ENCODE peak calls at places on chromosomes 16 and 17, in eight cellular contexts. W, F, Q, B, H, C, A and P are unnamed samples.

GRCh38 chr17:21375757-21376584 is at the start of gene KCNJ12:
- DNase-seq in H (peak), F (peak), C (no peak), A (no peak), B (no peak), Q (peak), W (no peak), P (peak)

GRCh38 chr16:75559002-75559401 is 3.0 kb upstream of the TMEM231 start:
- DNase-seq in A (no peak), H (no peak), W (no peak), C (no peak), B (no peak), Q (no peak), F (no peak), P (no peak)

GRCh38 chr17:46758614-46759013 is 59.9 kb downstream of the WNT3 start:
- DNase-seq in C (no peak), B (no peak), W (no peak), Q (no peak), A (no peak), F (no peak), H (peak), P (no peak)

GRCh38 chr17:82385559-82386255 is 14.1 kb downstream of the UTS2R start:
- DNase-seq in F (peak), B (no peak), W (no peak), H (no peak), Q (no peak), A (no peak), C (no peak), P (no peak)

GRCh38 chr17:44733753-44734152 is 25.0 kb upstream of the ADAM11 start:
- DNase-seq in B (no peak), W (no peak), F (no peak), A (no peak), Q (no peak), H (peak), C (no peak), P (peak)

GRCh38 chr17:66982011-66982508 is 17.6 kb downstream of the CACNG4 start:
- DNase-seq in F (no peak), H (no peak), C (no peak), Q (peak), A (no peak), B (no peak), W (no peak), P (no peak)

GRCh38 chr16:630024-630814 is 566 bp upstream of the WFIKKN1 start:
- DNase-seq in B (no peak), Q (no peak), F (no peak), H (no peak), W (no peak), C (no peak), A (no peak), P (peak)

GRCh38 chr17:2068589-2069051 is 13.7 kb downstream of the HIC1 start:
- DNase-seq in A (no peak), B (no peak), H (no peak), W (no peak), C (no peak), Q (no peak), F (peak), P (peak)

GRCh38 chr17:72714357-72714966 is 378.0 kb downstream of the SLC39A11 start:
- DNase-seq in H (peak), C (no peak), Q (no peak), B (no peak), W (no peak), F (no peak), A (no peak), P (no peak)

GRCh38 chr17:27417596-27418365 is 38.5 kb upstream of the KSR1 start:
- DNase-seq in W (no peak), A (no peak), Q (no peak), C (no peak), F (no peak), H (no peak), B (no peak), P (no peak)

GRCh38 chr17:34998205-34998604 is 17.9 kb downstream of the LIG3 start:
- DNase-seq in C (peak), H (peak), W (peak), B (no peak), Q (peak), F (peak), A (peak), P (peak)

GRCh38 chr17:82941021-82942001 is 101.5 kb upstream of the ZNF750 start:
- DNase-seq in F (no peak), H (no peak), C (no peak), Q (no peak), B (no peak), W (no peak), A (no peak), P (no peak)

GRCh38 chr16:86227801-86228200 is 282.5 kb upstream of the FOXF1 start:
- DNase-seq in Q (no peak), C (no peak), B (no peak), H (no peak), A (no peak), F (no peak), W (no peak), P (no peak)

GRCh38 chr17:34252138-34252889 is 2.8 kb upstream of the CCL2 start:
- DNase-seq in H (peak), Q (peak), A (peak), W (no peak), B (no peak), C (peak), F (peak), P (peak)

GRCh38 chr16:1983544-1984346 is at the start of gene GFER:
- DNase-seq in H (peak), F (peak), W (no peak), C (peak), Q (peak), A (peak), B (no peak), P (peak)

GRCh38 chr16:31135535-31136286 is at the start of gene PRSS8:
- DNase-seq in C (no peak), W (no peak), F (no peak), Q (no peak), H (no peak), B (no peak), A (no peak), P (no peak)

GRCh38 chr17:63530557-63531021 is 7.4 kb downstream of the KCNH6 start:
- DNase-seq in F (no peak), H (no peak), B (no peak), Q (no peak), W (no peak), C (no peak), A (no peak), P (peak)

GRCh38 chr16:84740596-84741071 is 40.8 kb downstream of the USP10 start:
- DNase-seq in Q (no peak), A (no peak), W (no peak), H (no peak), C (no peak), B (no peak), F (peak), P (no peak)

GRCh38 chr17:57567278-57567677 is 177.8 kb downstream of the CCDC182 start:
- DNase-seq in Q (no peak), F (peak), W (no peak), B (no peak), A (no peak), H (no peak), C (no peak), P (no peak)

GRCh38 chr17:37742114-37742761 is 2.6 kb downstream of the HNF1B start:
- DNase-seq in B (no peak), C (no peak), Q (no peak), W (no peak), H (peak), A (no peak), F (no peak), P (no peak)

GRCh38 chr16:67966549-67967182 is 1.8 kb downstream of the SLC12A4 start:
- DNase-seq in Q (peak), A (no peak), B (no peak), W (no peak), F (peak), H (peak), C (no peak), P (no peak)

GRCh38 chr17:17551361-17551760 is 40.1 kb downstream of the PEMT start:
- DNase-seq in F (peak), W (no peak), C (no peak), Q (peak), B (no peak), A (no peak), H (no peak), P (peak)

GRCh38 chr17:56826611-56827414 is 6.9 kb downstream of the C17orf67 start:
- DNase-seq in A (no peak), F (no peak), W (no peak), B (no peak), H (no peak), C (no peak), Q (no peak), P (no peak)

GRCh38 chr17:7982666-7983065 is 19.7 kb upstream of the GUCY2D start:
- DNase-seq in W (no peak), Q (no peak), B (no peak), H (no peak), F (no peak), A (no peak), C (no peak), P (no peak)

GRCh38 chr17:76077582-76078110 is 1.3 kb upstream of the ZACN start:
- DNase-seq in C (no peak), B (no peak), F (no peak), A (no peak), H (no peak), W (no peak), Q (no peak), P (no peak)

GRCh38 chr17:59848778-59849177 is 44.0 kb downstream of the TUBD1 start:
- DNase-seq in W (no peak), H (no peak), B (no peak), C (peak), A (no peak), F (peak), Q (peak), P (peak)

GRCh38 chr16:1308036-1308976 is 1.1 kb upstream of the UBE2I start:
- DNase-seq in A (no peak), F (no peak), W (no peak), H (peak), B (no peak), C (no peak), Q (peak), P (no peak)

GRCh38 chr17:32943647-32944191 is 15.8 kb downstream of the TMEM98 start:
- DNase-seq in C (peak), H (no peak), B (no peak), Q (peak), A (peak), W (no peak), F (no peak), P (no peak)

GRCh38 chr17:77999413-78000173 is 41.1 kb downstream of the TNRC6C start:
- DNase-seq in C (no peak), A (no peak), Q (no peak), H (no peak), F (no peak), W (no peak), B (no peak), P (no peak)

GRCh38 chr16:2795714-2796143 is 2.5 kb upstream of the PRSS41 start:
- DNase-seq in B (no peak), Q (no peak), F (no peak), A (no peak), C (no peak), W (no peak), H (no peak), P (peak)

GRCh38 chr16:75251280-75252048 is at the start of gene BCAR1:
- DNase-seq in B (no peak), A (peak), C (peak), W (no peak), H (peak), Q (peak), F (peak), P (peak)

GRCh38 chr17:81417049-81417878 is 22.0 kb downstream of the BAHCC1 start:
- DNase-seq in F (no peak), C (no peak), B (no peak), Q (no peak), W (no peak), H (no peak), A (no peak), P (no peak)

GRCh38 chr17:30378191-30378796 is 433 bp upstream of the CPD start:
- DNase-seq in H (no peak), C (no peak), W (no peak), A (no peak), B (no peak), F (peak), Q (no peak), P (peak)

GRCh38 chr17:48236681-48237134 is 129.1 kb downstream of the SNX11 start:
- DNase-seq in B (peak), A (no peak), C (no peak), H (peak), F (no peak), Q (peak), W (no peak), P (no peak)